ENCODE peak calls at places on chromosomes 4 and X, in five cellular contexts. D, O, T, X and H are unnamed samples.

GRCh38 chr4:89140168-89140759 is 28.9 kb downstream of the TIGD2 start:
- DNase-seq in D (no peak), X (no peak), T (no peak), O (no peak), H (no peak)

GRCh38 chr4:74624351-74625151 is 169.8 kb downstream of the BTC start:
- DNase-seq in X (peak), O (peak), D (peak), T (no peak), H (peak)

GRCh38 chrX:139759637-139760036 is 51.7 kb upstream of the MCF2 start:
- DNase-seq in D (peak), X (no peak), O (peak), T (no peak), H (peak)

GRCh38 chr4:146401274-146401673 is 120.5 kb downstream of the SLC10A7 start:
- DNase-seq in T (no peak), X (no peak), O (peak), D (no peak), H (no peak)

GRCh38 chr4:2186133-2186864 is 55.6 kb downstream of the HAUS3 start:
- DNase-seq in T (no peak), D (no peak), X (no peak), O (peak), H (no peak)

GRCh38 chr4:26263165-26263564 is 57.6 kb upstream of the RBPJ start:
- DNase-seq in T (no peak), D (no peak), X (no peak), O (no peak), H (no peak)

GRCh38 chrX:40209951-40210617 is 112.3 kb upstream of the BCOR start:
- DNase-seq in T (no peak), D (no peak), X (peak), O (peak), H (peak)

GRCh38 chr4:113141901-113142346 is 92.5 kb downstream of the ANK2 start:
- DNase-seq in T (no peak), D (no peak), O (peak), X (peak), H (peak)

GRCh38 chrX:154017766-154018517 is 1.8 kb downstream of the IRAK1 start:
- DNase-seq in T (no peak), X (no peak), O (no peak), D (no peak), H (no peak)

GRCh38 chr4:111630705-111631104 is 514.5 kb upstream of the FAM241A start:
- DNase-seq in T (no peak), D (no peak), X (peak), O (peak), H (peak)

GRCh38 chr4:47662975-47663374 is 174.9 kb downstream of the CORIN start:
- DNase-seq in D (no peak), T (no peak), O (no peak), X (no peak), H (no peak)

GRCh38 chr4:99642725-99643489 is 14.7 kb downstream of the C4orf54 start:
- DNase-seq in X (no peak), O (no peak), D (no peak), T (peak), H (no peak)

GRCh38 chrX:10288400-10288799 is 131.6 kb downstream of the CLCN4 start:
- DNase-seq in O (no peak), X (peak), D (no peak), T (no peak), H (peak)

GRCh38 chr4:65508169-65508568 is 162.1 kb downstream of the EPHA5 start:
- DNase-seq in X (peak), T (no peak), D (no peak), O (peak), H (peak)

GRCh38 chr4:73872331-73873108 is 3.3 kb downstream of the CXCL1 start:
- DNase-seq in T (no peak), O (no peak), X (no peak), D (no peak), H (no peak)

GRCh38 chrX:129726307-129727111 is 12.3 kb upstream of the XPNPEP2 start:
- DNase-seq in X (peak), T (peak), D (peak), O (peak), H (peak)

GRCh38 chrX:17706676-17707075 is 30.6 kb upstream of the SCML1 start:
- DNase-seq in D (peak), T (no peak), O (peak), X (peak), H (peak)

GRCh38 chr4:21476753-21477152 is 471.8 kb downstream of the KCNIP4 start:
- DNase-seq in O (peak), D (no peak), T (no peak), X (no peak), H (no peak)

GRCh38 chr4:52659016-52659721 is at the start of gene USP46:
- DNase-seq in X (peak), D (peak), O (peak), T (peak), H (peak)

GRCh38 chr4:140426610-140427103 is 791 bp downstream of the CLGN start:
- DNase-seq in T (peak), D (peak), X (no peak), O (no peak), H (no peak)

GRCh38 chr4:181323061-181323460 is 920.1 kb upstream of the TENM3 start:
- DNase-seq in X (no peak), T (no peak), D (no peak), O (no peak), H (no peak)

GRCh38 chrX:151694661-151695582 is at the start of gene PRRG3:
- DNase-seq in O (no peak), D (no peak), X (no peak), T (no peak), H (no peak)

GRCh38 chr4:173257732-173258717 is 76.1 kb downstream of the HMGB2 start:
- DNase-seq in T (peak), O (peak), D (peak), X (peak), H (peak)

GRCh38 chr4:87839309-87839946 is 6.7 kb downstream of the MEPE start:
- DNase-seq in O (peak), D (no peak), T (no peak), X (peak), H (peak)

GRCh38 chrX:56788717-56789122 is 59.7 kb downstream of the NBDY start:
- DNase-seq in X (no peak), D (no peak), T (no peak), O (peak), H (no peak)

GRCh38 chr4:1380368-1381151 is 25.7 kb downstream of the NKX1-1 start:
- DNase-seq in T (peak), D (no peak), O (no peak), X (no peak), H (no peak)

GRCh38 chrX:57932266-57932665 is 22.0 kb upstream of the ZXDA start:
- DNase-seq in X (no peak), T (no peak), D (no peak), O (no peak), H (no peak)

GRCh38 chr4:28788929-28789490 is 1928.4 kb downstream of the STIM2 start:
- DNase-seq in O (no peak), D (no peak), X (no peak), T (no peak), H (no peak)

GRCh38 chr4:153038493-153039311 is 102.6 kb downstream of the FHDC1 start:
- DNase-seq in D (no peak), X (no peak), O (no peak), T (no peak), H (no peak)

GRCh38 chr4:169663402-169663801 is 43.0 kb downstream of the CLCN3 start:
- DNase-seq in X (no peak), D (no peak), T (no peak), O (no peak), H (no peak)

GRCh38 chr4:169662226-169662625 is 41.8 kb downstream of the CLCN3 start:
- DNase-seq in O (peak), X (no peak), D (no peak), T (no peak), H (no peak)

GRCh38 chr4:169658970-169659735 is 38.8 kb downstream of the CLCN3 start:
- DNase-seq in T (no peak), X (no peak), O (no peak), D (no peak), H (no peak)

GRCh38 chr4:169659736-169660670 is 39.6 kb downstream of the CLCN3 start:
- DNase-seq in D (peak), O (peak), T (peak), X (peak), H (peak)

GRCh38 chr4:169660929-169661328 is 40.6 kb downstream of the CLCN3 start:
- DNase-seq in D (no peak), X (no peak), O (no peak), T (no peak), H (no peak)
- H3K4me3 ChIP-seq in D (peak), X (peak), O (peak), T (peak), H (peak)

DNA sequence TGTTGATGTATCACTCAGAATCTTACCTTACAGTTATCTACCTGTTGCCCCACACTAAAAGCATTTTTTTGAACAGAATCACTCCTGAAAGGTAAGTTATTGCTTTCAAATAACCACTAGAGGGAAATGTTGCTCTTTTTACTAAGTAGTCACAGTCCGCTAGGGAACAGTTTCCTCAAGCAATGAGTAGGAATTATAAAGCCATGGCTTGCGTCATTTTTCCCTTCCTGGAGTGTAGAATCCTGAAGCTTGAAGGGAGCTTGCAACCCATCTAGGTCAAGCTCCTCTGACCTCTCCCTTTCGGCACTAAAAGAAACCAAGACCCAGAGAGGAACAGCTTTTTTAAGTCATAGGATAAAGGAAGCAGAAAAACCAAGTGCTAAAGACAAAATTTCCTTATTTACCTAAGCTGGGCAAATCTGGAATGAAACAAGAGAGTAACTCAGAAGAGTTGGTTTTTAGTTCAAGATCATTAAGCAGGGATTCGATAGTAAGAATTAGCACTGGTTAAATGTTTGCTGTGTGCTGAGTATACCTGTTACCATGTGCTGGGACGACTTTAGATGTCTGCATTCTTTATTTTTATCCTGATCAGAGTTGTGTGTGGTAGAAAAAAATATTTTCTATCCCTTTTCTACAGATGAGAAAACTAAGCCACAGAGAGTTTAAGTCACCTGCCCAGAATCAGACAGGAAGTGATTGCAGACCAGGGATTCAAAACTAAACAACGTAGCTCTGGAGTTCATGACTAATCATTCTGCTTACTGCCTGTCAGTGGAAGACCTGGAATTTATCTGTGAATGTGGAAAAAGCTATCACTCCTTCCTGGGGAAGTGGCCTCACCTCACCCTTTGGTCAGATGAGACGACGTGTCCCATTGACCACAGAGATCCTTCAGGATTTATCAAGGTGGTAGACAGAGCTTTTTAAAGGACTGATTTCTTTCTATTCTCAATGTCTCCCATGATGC is 631.5 kb downstream of the RAB28 start:
- DNase-seq in T (no peak), O (peak), X (peak), D (peak), H (peak)
- TF ChIP-seq CTCF in T (peak), O (peak), X (peak), D (peak), H (peak)

DNA sequence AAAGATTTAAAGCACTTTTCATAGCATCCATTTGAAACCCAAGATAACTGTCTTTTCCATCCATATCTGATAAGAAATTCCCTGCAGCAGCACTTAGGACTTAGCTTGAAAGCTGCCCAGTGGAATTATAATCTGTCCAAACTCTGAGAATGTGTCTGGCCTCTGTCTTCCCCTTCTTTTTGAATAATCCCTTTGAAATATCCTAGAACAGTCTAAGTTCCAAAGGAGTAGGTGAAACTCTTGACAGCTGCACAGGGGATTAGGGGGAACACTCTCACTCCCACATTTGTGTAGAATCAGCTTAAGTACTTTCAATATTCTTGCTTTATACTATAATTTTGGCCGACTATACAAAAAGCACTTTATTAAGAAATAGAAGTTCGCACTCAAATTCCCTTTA is 157.7 kb downstream of the PAPSS1 start:
- DNase-seq in T (no peak), D (no peak), X (no peak), O (no peak), H (no peak)
- H3K4me3 ChIP-seq in T (no peak), D (no peak), X (no peak), O (no peak), H (no peak)

GRCh38 chr4:121462660-121463261 is 81.9 kb upstream of the QRFPR start:
- DNase-seq in D (peak), T (peak), O (peak), X (peak), H (peak)
- TF ChIP-seq CTCF in D (peak), T (peak), O (peak), X (peak), H (peak)